ENCODE peak calls at places on chromosomes 5 and 9, in five cellular contexts. L is T-helper 2 cell; G is ascending aorta; O is activated T-helper 1 cell treated with anti-CD3 and anti-CD28 coated beads, Interleukin-2, amount 50 U/mL, for 16 hours; Z is left ventricle myocardium superior. N is an unnamed sample.
A peak's percentile ranks its signal among the peaks of the same experiment; 100 is the strongest.

GRCh38 chr9:137602661-137603060 is 2.8 kb upstream of the ARRDC1 start:
- DNase-seq in L (no peak), G (no peak), O (no peak), Z (no peak), N (no peak)

GRCh38 chr5:138952962-138953361 is 77.8 kb upstream of the LRRTM2 start:
- DNase-seq in L (no peak), G (no peak), O (no peak), Z (peak; percentile 56), N (no peak)

GRCh38 chr9:93681316-93682154 is 105.2 kb downstream of the PHF2 start:
- DNase-seq in L (no peak), G (no peak), O (no peak), Z (peak; percentile 14), N (no peak)

GRCh38 chr9:69945671-69946141 is 97.9 kb upstream of the MAMDC2 start:
- DNase-seq in L (no peak), G (peak; percentile 10), O (no peak), Z (peak; percentile 43), N (no peak)

GRCh38 chr5:88683506-88684135 is 199.4 kb downstream of the MEF2C start:
- DNase-seq in L (peak; percentile 54), G (no peak), O (no peak), Z (no peak), N (peak; percentile 78)

GRCh38 chr5:60540855-60541805 is 158.8 kb downstream of the DEPDC1B start:
- DNase-seq in L (peak; percentile 5), G (no peak), O (no peak), Z (no peak), N (no peak)

GRCh38 chr5:72440207-72440638 is 67.0 kb downstream of the ZNF366 start:
- DNase-seq in L (no peak), G (no peak), O (no peak), Z (no peak), N (no peak)

GRCh38 chr9:5846501-5846921 is 13.6 kb upstream of the ERMP1 start:
- DNase-seq in L (no peak), G (no peak), O (no peak), Z (no peak), N (no peak)

GRCh38 chr5:79547429-79547822 is 33.5 kb upstream of the HOMER1 start:
- DNase-seq in L (no peak), G (no peak), O (no peak), Z (no peak), N (peak; percentile 93)

GRCh38 chr9:112743216-112743835 is 7.2 kb upstream of the SNX30 start:
- DNase-seq in L (no peak), G (no peak), O (no peak), Z (no peak), N (no peak)